ENCODE peak calls at places on chromosomes 1 and 21, in nine cellular contexts. G is AG04449, K is fibroblast of mammary gland, R is thoracic aorta, J is coronary artery, H is HFF-Myc, W is NB4, N is kidney epithelial cell, T is IMR-90. I is an unnamed sample.

GRCh38 chr1:47692196-47692595 is 254.4 kb downstream of the FOXD2 start:
- DNase-seq in G (no peak), K (no peak), R (no peak), J (peak), H (no peak), W (no peak), N (no peak), T (no peak), I (no peak)

GRCh38 chr1:54649130-54649898 is 7.7 kb downstream of the MROH7 start:
- DNase-seq in G (no peak), K (no peak), R (no peak), J (no peak), H (no peak), W (no peak), N (no peak), T (no peak), I (no peak)

GRCh38 chr1:160416369-160416768 is 16.0 kb downstream of the VANGL2 start:
- DNase-seq in G (no peak), K (peak), R (no peak), J (no peak), H (no peak), W (peak), N (no peak), T (peak), I (no peak)

GRCh38 chr1:70866522-70867256 is 180.9 kb downstream of the PTGER3 start:
- DNase-seq in G (no peak), K (no peak), R (no peak), J (no peak), H (no peak), W (peak), N (no peak), T (no peak), I (no peak)

GRCh38 chr1:236063919-236064673 is 794 bp downstream of the NID1 start:
- DNase-seq in G (no peak), K (peak), R (peak), J (peak), H (peak), W (no peak), N (no peak), T (peak), I (no peak)

GRCh38 chr1:66867501-66867900 is 57.2 kb downstream of the DNAI4 start:
- DNase-seq in G (no peak), K (peak), R (no peak), J (no peak), H (no peak), W (no peak), N (no peak), T (no peak), I (no peak)

GRCh38 chr1:33455537-33456301 is 16.7 kb upstream of the ZSCAN20 start:
- DNase-seq in G (peak), K (peak), R (no peak), J (no peak), H (peak), W (peak), N (no peak), T (peak), I (peak)

GRCh38 chr1:3477241-3478109 is 23.0 kb downstream of the ARHGEF16 start:
- DNase-seq in G (no peak), K (no peak), R (no peak), J (no peak), H (no peak), W (no peak), N (no peak), T (no peak), I (no peak)

GRCh38 chr1:26290061-26290415 is 10.2 kb downstream of the SH3BGRL3 start:
- DNase-seq in G (no peak), K (no peak), R (no peak), J (no peak), H (no peak), W (peak), N (no peak), T (no peak), I (no peak)

GRCh38 chr1:100459815-100460114 is 78.2 kb upstream of the GPR88 start:
- DNase-seq in G (no peak), K (no peak), R (no peak), J (no peak), H (no peak), W (no peak), N (no peak), T (no peak), I (no peak)

GRCh38 chr1:170125269-170125668 is 20.5 kb upstream of the NTMT2 start:
- DNase-seq in G (no peak), K (no peak), R (no peak), J (no peak), H (no peak), W (no peak), N (no peak), T (no peak), I (no peak)

GRCh38 chr1:170122366-170122765 is 23.4 kb upstream of the NTMT2 start:
- DNase-seq in G (no peak), K (no peak), R (no peak), J (no peak), H (no peak), W (no peak), N (no peak), T (no peak), I (no peak)

GRCh38 chr1:170131984-170132383 is 13.8 kb upstream of the NTMT2 start:
- DNase-seq in G (no peak), K (no peak), R (no peak), J (no peak), H (no peak), W (no peak), N (no peak), T (no peak), I (no peak)

GRCh38 chr1:170131450-170131849 is 14.3 kb upstream of the NTMT2 start:
- DNase-seq in G (no peak), K (no peak), R (no peak), J (no peak), H (no peak), W (no peak), N (no peak), T (no peak), I (no peak)

DNA sequence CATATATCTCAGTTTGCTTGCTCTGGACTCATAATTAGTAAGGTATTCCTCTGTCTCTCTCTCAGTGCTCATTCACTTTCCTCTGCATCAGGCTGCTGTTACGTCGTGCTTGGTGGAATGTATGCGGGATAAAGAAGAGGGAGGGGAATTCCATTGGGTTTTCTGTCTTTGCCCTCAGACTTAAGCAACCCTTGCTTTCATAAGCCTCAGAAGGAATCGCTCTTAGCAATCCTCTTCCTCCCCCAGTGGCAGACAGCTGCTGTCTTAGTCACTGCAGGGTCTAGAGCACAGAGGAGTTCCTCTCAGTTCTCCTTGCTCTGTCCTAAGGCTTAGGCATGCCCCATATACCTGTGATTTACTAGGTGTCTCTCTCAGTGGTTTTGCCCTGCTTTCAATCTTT is 19.1 kb upstream of the NTMT2 start:
- DNase-seq in G (peak), K (peak), R (no peak), J (no peak), H (peak), W (peak), N (peak), T (peak), I (peak)
- TF ChIP-seq CTCF in G (peak), K (peak), R (no peak), J (no peak), H (no peak), W (no peak), N (peak), T (peak), I (peak)

DNA sequence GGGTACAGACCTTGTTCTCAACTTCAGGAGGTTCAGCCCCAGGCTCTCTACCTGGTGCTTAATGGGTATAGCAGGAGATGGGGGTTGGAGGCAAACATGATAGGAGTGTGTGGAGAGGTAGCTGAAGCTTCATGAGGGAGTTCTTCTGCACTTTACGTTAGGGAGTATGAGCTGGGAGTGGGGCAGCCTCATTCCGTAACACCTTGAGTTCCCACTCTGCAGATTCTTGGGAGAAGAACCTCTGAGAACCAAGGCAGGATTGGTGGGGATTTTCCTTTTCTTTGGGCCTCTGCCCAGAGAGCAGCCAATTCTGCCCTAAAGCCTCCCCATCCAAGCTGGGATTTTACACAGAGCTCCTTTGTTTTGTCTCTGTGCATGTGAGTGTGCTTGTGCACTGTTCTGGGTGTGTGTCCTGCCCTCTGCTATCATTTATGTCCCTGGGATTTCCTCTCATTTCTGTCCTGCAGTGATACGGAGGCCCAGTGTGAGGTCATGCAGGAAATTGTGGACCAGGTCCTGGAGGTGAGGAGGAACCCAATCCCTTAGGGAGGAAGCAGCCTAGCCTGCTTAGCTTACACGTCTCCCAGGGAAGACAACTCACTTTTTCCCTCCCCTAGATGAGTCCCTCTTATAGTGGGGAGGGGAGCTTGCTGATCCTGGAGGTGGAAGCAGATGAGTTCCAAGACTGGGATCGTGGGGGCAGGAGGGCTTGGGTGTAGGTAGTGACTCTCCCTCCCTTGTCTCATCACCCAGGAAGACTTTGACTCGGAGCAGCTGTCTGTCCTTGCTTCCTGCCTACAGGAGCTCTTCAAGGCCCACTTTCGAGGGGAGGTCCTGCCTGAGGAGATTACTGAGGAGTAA is 11.6 kb upstream of the SLC27A3 start:
- DNase-seq in G (no peak), K (no peak), R (no peak), J (no peak), H (no peak), W (no peak), N (no peak), T (no peak), I (no peak)
- H3K4me3 ChIP-seq in G (no peak), K (no peak), R (no peak), J (no peak), H (no peak), W (no peak), N (no peak), T (no peak), I (no peak)

DNA sequence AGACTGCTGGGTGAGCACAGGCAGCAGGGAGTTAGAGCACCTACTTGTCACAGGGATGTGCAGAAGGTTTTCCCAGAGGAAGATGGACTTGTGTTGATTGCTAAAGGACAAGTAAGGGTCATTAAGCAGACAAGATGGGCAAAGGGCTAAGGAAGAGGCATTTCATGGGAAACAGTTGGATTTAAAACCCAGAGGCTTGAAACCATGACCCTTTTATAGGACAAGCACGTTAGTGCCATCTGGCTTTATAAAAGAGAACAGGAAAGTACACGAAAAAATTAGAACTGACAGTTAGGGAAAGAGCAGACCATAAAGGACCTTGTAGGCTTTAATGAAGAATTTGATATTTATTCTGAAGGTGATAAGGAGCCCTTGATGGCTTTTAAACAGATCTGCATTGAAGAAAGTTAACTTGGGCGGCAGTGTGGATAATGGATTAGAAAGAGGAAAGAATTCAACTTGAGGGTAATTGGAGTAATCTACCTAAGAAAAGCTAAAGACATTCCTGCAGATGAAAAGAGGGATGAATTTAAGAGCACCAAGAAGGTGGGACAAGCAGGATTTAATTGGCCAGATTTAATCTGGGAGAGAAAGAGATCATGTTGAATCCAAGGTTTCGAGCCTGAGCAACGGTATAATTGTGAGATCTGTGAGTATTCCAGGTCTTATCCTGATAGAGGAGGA is 68.6 kb downstream of the ZC3H11B start:
- DNase-seq in G (no peak), K (no peak), R (no peak), J (no peak), H (no peak), W (no peak), N (no peak), T (no peak), I (no peak)
- TF ChIP-seq CTCF in G (no peak), K (peak), R (no peak), J (no peak), H (no peak), W (no peak), N (peak), T (no peak), I (peak)

GRCh38 chr21:44285102-44285501 is 574 bp upstream of the AIRE start:
- DNase-seq in G (no peak), K (no peak), R (no peak), J (no peak), H (no peak), W (no peak), N (no peak), T (no peak), I (no peak)

GRCh38 chr21:44286086-44286715 is 525 bp downstream of the AIRE start:
- DNase-seq in G (no peak), K (no peak), R (no peak), J (no peak), H (no peak), W (no peak), N (no peak), T (no peak), I (no peak)

GRCh38 chr21:44285547-44285992 is at the start of gene AIRE:
- DNase-seq in G (no peak), K (no peak), R (no peak), J (no peak), H (no peak), W (no peak), N (no peak), T (peak), I (no peak)

GRCh38 chr21:44288251-44289110 is 2.8 kb downstream of the AIRE start:
- DNase-seq in G (no peak), K (no peak), R (no peak), J (no peak), H (no peak), W (no peak), N (no peak), T (no peak), I (no peak)

GRCh38 chr21:44286716-44287632 is 1.3 kb downstream of the AIRE start:
- DNase-seq in G (no peak), K (no peak), R (no peak), J (no peak), H (no peak), W (no peak), N (no peak), T (no peak), I (no peak)
- H3K4me3 ChIP-seq in G (no peak), K (no peak), R (no peak), J (no peak), H (no peak), W (no peak), N (no peak), T (no peak), I (no peak)